ENCODE peak calls at places on chromosomes 5 and 9, in six cellular contexts. V, F, A, N, I and B are unnamed samples.

GRCh38 chr9:126756876-126757415 is 47.9 kb upstream of the ZBTB43 start:
- DNase-seq in A (no peak), F (no peak), N (no peak), V (no peak), I (no peak), B (no peak)

GRCh38 chr5:102511666-102512065 is 12.9 kb upstream of the SLCO6A1 start:
- DNase-seq in V (peak), N (no peak), A (no peak), I (no peak), F (no peak), B (no peak)

GRCh38 chr9:136147890-136148714 is 29.4 kb upstream of the TMEM250 start:
- DNase-seq in V (no peak), N (no peak), A (no peak), I (no peak), F (no peak), B (no peak)

GRCh38 chr5:16934123-16934522 is 2.0 kb downstream of the MYO10 start:
- DNase-seq in N (peak), A (peak), I (no peak), F (peak), V (peak), B (peak)

GRCh38 chr5:58239075-58239474 is 220.8 kb downstream of the PLK2 start:
- DNase-seq in I (no peak), N (no peak), A (no peak), F (no peak), V (no peak), B (no peak)

GRCh38 chr9:72954431-72955420 is 1.9 kb upstream of the ALDH1A1 start:
- DNase-seq in V (no peak), A (no peak), N (no peak), F (no peak), I (no peak), B (no peak)

GRCh38 chr5:14226992-14227391 is 83.8 kb downstream of the TRIO start:
- DNase-seq in I (no peak), F (no peak), N (no peak), A (no peak), V (no peak), B (no peak)

GRCh38 chr9:94767331-94768099 is 41.0 kb downstream of the AOPEP start:
- DNase-seq in V (peak), I (no peak), A (no peak), N (no peak), F (no peak), B (no peak)

GRCh38 chr5:154970759-154971158 is 29.9 kb downstream of the MRPL22 start:
- DNase-seq in N (no peak), F (no peak), V (peak), I (no peak), A (no peak), B (no peak)

GRCh38 chr5:180718810-180719453 is 20.9 kb downstream of the OR2Y1 start:
- DNase-seq in I (no peak), N (no peak), A (peak), F (no peak), V (peak), B (no peak)

GRCh38 chr9:135992486-135993408 is 31.6 kb upstream of the UBAC1 start:
- DNase-seq in I (no peak), N (peak), V (peak), A (peak), F (peak), B (peak)

GRCh38 chr9:124035001-124035650 is 23.6 kb downstream of the LHX2 start:
- DNase-seq in N (peak), F (no peak), I (no peak), A (no peak), V (no peak), B (no peak)

GRCh38 chr5:113487779-113488644 is at the start of gene MCC:
- DNase-seq in A (peak), I (peak), V (peak), F (peak), N (peak), B (peak)

GRCh38 chr5:30099634-30100033 is 1093.9 kb upstream of the CDH6 start:
- DNase-seq in V (peak), N (no peak), F (no peak), I (no peak), A (no peak), B (no peak)

GRCh38 chr9:104858846-104859245 is 69.1 kb downstream of the ABCA1 start:
- DNase-seq in N (no peak), F (no peak), A (no peak), V (no peak), I (no peak), B (no peak)

GRCh38 chr5:42887094-42887493 is 75.4 kb upstream of the SELENOP start:
- DNase-seq in A (no peak), F (no peak), N (no peak), I (no peak), V (no peak), B (no peak)

GRCh38 chr9:3880851-3881250 is 355.1 kb upstream of the RFX3 start:
- DNase-seq in V (peak), N (no peak), A (no peak), F (no peak), I (peak), B (no peak)

GRCh38 chr5:145588113-145588512 is 247.0 kb downstream of the PRELID2 start:
- DNase-seq in F (no peak), V (no peak), N (no peak), I (no peak), A (no peak), B (no peak)

GRCh38 chr9:70217029-70217428 is 41.7 kb upstream of the SMC5 start:
- DNase-seq in F (no peak), V (no peak), N (no peak), A (no peak), I (no peak), B (no peak)

GRCh38 chr5:96332535-96333396 is 100.3 kb downstream of the PCSK1 start:
- DNase-seq in F (no peak), N (no peak), A (no peak), V (no peak), I (no peak), B (no peak)

GRCh38 chr9:109730228-109730627 is 49.8 kb upstream of the PALM2AKAP2 start:
- DNase-seq in I (no peak), V (no peak), N (no peak), F (no peak), A (no peak), B (no peak)

GRCh38 chr5:172584638-172585037 is 56.4 kb upstream of the NEURL1B start:
- DNase-seq in N (no peak), I (no peak), A (no peak), V (no peak), F (no peak), B (no peak)

GRCh38 chr5:124951676-124952075 is 205.2 kb upstream of the ZNF608 start:
- DNase-seq in F (no peak), I (no peak), A (no peak), V (no peak), N (no peak), B (no peak)

GRCh38 chr9:107249131-107249533 is 33.9 kb upstream of the RAD23B start:
- DNase-seq in I (no peak), N (no peak), V (peak), F (no peak), A (no peak), B (no peak)

GRCh38 chr9:128208943-128209695 is 5.9 kb downstream of the DNM1 start:
- DNase-seq in N (no peak), V (no peak), I (no peak), F (no peak), A (no peak), B (no peak)

GRCh38 chr5:177483994-177484901 is 10.8 kb upstream of the DBN1 start:
- DNase-seq in I (no peak), A (no peak), F (no peak), V (peak), N (peak), B (peak)

GRCh38 chr9:133727876-133728441 is 10.2 kb downstream of the SARDH start:
- DNase-seq in N (peak), I (no peak), V (no peak), A (no peak), F (no peak), B (peak)

GRCh38 chr5:56481147-56481997 is 248.2 kb upstream of the ANKRD55 start:
- DNase-seq in I (no peak), F (peak), V (peak), N (peak), A (no peak), B (peak)

GRCh38 chr5:177399903-177400868 is at the start of gene PFN3:
- DNase-seq in I (no peak), F (no peak), V (peak), N (no peak), A (no peak), B (no peak)

GRCh38 chr5:154198611-154199230 is 8.2 kb downstream of the GALNT10 start:
- DNase-seq in N (no peak), V (peak), I (no peak), A (no peak), F (no peak), B (no peak)

GRCh38 chr5:41057231-41057630 is 13.9 kb downstream of the MROH2B start:
- DNase-seq in F (peak), I (no peak), A (no peak), N (no peak), V (no peak), B (no peak)

GRCh38 chr9:79264511-79265448 is 307.0 kb upstream of the TLE4 start:
- DNase-seq in F (no peak), N (no peak), V (no peak), I (no peak), A (no peak), B (no peak)

GRCh38 chr5:154251529-154251928 is 61.0 kb downstream of the GALNT10 start:
- DNase-seq in F (no peak), A (no peak), N (no peak), I (no peak), V (no peak), B (no peak)

GRCh38 chr5:522899-523657 is 1.2 kb downstream of the SLC9A3 start:
- DNase-seq in V (no peak), N (no peak), F (no peak), A (no peak), I (no peak), B (no peak)
- H3K4me3 ChIP-seq in V (no peak), N (no peak), F (no peak), A (peak), I (no peak), B (peak)

GRCh38 chr9:138053321-138053868 is 175.8 kb downstream of the CACNA1B start:
- DNase-seq in A (no peak), N (peak), F (peak), I (no peak), V (no peak), B (peak)
- H3K4me3 ChIP-seq in A (no peak), N (no peak), F (no peak), I (no peak), V (no peak), B (no peak)

GRCh38 chr5:132259061-132259851 is 1.8 kb downstream of the PDLIM4 start:
- DNase-seq in N (peak), F (no peak), V (peak), I (peak), A (peak), B (peak)
- H3K4me3 ChIP-seq in N (no peak), F (no peak), V (peak), I (peak), A (no peak), B (no peak)

GRCh38 chr5:131258733-131259132 is 5.1 kb upstream of the CDC42SE2 start:
- DNase-seq in V (no peak), N (no peak), I (no peak), A (no peak), F (no peak), B (no peak)
- H3K4me3 ChIP-seq in V (no peak), N (no peak), I (no peak), A (no peak), F (no peak), B (no peak)